ENCODE peak calls at places on chromosomes 11 and 22, in seven cellular contexts. One of them, this sample, is unnamed.

GRCh38 chr11:65041206-65042035 is at the start of gene SAC3D1:
- DNase-seq in prostate gland: no peak
- DNase-seq in suprapubic skin: no peak
- DNase-seq in HCT116: peak; percentile 19
- DNase-seq in Panc1: no peak
- DNase-seq in stomach: peak; percentile 67
- DNase-seq in K562: peak; percentile 71
- DNase-seq in this sample: no peak

GRCh38 chr11:91979775-91980174 is 244.8 kb upstream of the FAT3 start:
- DNase-seq in prostate gland: no peak
- DNase-seq in suprapubic skin: no peak
- DNase-seq in HCT116: no peak
- DNase-seq in Panc1: no peak
- DNase-seq in stomach: no peak
- DNase-seq in K562: no peak
- DNase-seq in this sample: no peak

GRCh38 chr11:61065955-61066638 is 36.2 kb upstream of the CD5 start:
- DNase-seq in prostate gland: no peak
- DNase-seq in suprapubic skin: no peak
- DNase-seq in HCT116: no peak
- DNase-seq in Panc1: no peak
- DNase-seq in stomach: no peak
- DNase-seq in K562: no peak
- DNase-seq in this sample: no peak

GRCh38 chr11:32829680-32830412 is at the start of gene PRRG4:
- DNase-seq in prostate gland: peak; percentile 74
- DNase-seq in suprapubic skin: peak; percentile 68
- DNase-seq in HCT116: no peak
- DNase-seq in Panc1: no peak
- DNase-seq in stomach: peak; percentile 85
- DNase-seq in K562: no peak
- DNase-seq in this sample: peak; percentile 71

GRCh38 chr22:19620742-19621371 is 93.4 kb upstream of the SEPTIN5 start:
- DNase-seq in prostate gland: no peak
- DNase-seq in suprapubic skin: no peak
- DNase-seq in HCT116: no peak
- DNase-seq in Panc1: no peak
- DNase-seq in stomach: no peak
- DNase-seq in K562: no peak
- DNase-seq in this sample: no peak

GRCh38 chr11:86938900-86939880 is 16.0 kb downstream of the FZD4 start:
- DNase-seq in prostate gland: peak; percentile 32
- DNase-seq in suprapubic skin: no peak
- DNase-seq in HCT116: peak; percentile 37
- DNase-seq in Panc1: peak; percentile 57
- DNase-seq in stomach: no peak
- DNase-seq in K562: peak; percentile 81
- DNase-seq in this sample: no peak

GRCh38 chr11:13692172-13692571 is 23.7 kb downstream of the FAR1 start:
- DNase-seq in prostate gland: no peak
- DNase-seq in suprapubic skin: no peak
- DNase-seq in HCT116: no peak
- DNase-seq in Panc1: no peak
- DNase-seq in stomach: no peak
- DNase-seq in K562: no peak
- DNase-seq in this sample: no peak

GRCh38 chr22:42173183-42173926 is 42.7 kb upstream of the CYP2D6 start:
- DNase-seq in prostate gland: no peak
- DNase-seq in suprapubic skin: no peak
- DNase-seq in HCT116: no peak
- DNase-seq in Panc1: no peak
- DNase-seq in stomach: no peak
- DNase-seq in K562: no peak
- DNase-seq in this sample: no peak

GRCh38 chr11:128779036-128779435 is 85.2 kb downstream of the FLI1 start:
- DNase-seq in prostate gland: no peak
- DNase-seq in suprapubic skin: no peak
- DNase-seq in HCT116: no peak
- DNase-seq in Panc1: no peak
- DNase-seq in stomach: no peak
- DNase-seq in K562: no peak
- DNase-seq in this sample: no peak

GRCh38 chr11:70067591-70068341 is 10.4 kb upstream of the ANO1 start:
- DNase-seq in prostate gland: peak; percentile 42
- DNase-seq in suprapubic skin: no peak
- DNase-seq in HCT116: peak; percentile 48
- DNase-seq in Panc1: no peak
- DNase-seq in stomach: no peak
- DNase-seq in K562: no peak
- DNase-seq in this sample: no peak

GRCh38 chr11:69808708-69809107 is 10.5 kb downstream of the FGF3 start:
- DNase-seq in prostate gland: no peak
- DNase-seq in suprapubic skin: no peak
- DNase-seq in HCT116: no peak
- DNase-seq in Panc1: no peak
- DNase-seq in stomach: no peak
- DNase-seq in K562: no peak
- DNase-seq in this sample: no peak

GRCh38 chr11:60970369-60970774 is 1.1 kb upstream of the CD6 start:
- DNase-seq in prostate gland: no peak
- DNase-seq in suprapubic skin: peak; percentile 65
- DNase-seq in HCT116: peak; percentile 16
- DNase-seq in Panc1: peak; percentile 25
- DNase-seq in stomach: peak; percentile 79
- DNase-seq in K562: peak; percentile 64
- DNase-seq in this sample: no peak

GRCh38 chr11:111633756-111634362 is 31.6 kb downstream of the SIK2 start:
- DNase-seq in prostate gland: no peak
- DNase-seq in suprapubic skin: no peak
- DNase-seq in HCT116: no peak
- DNase-seq in Panc1: no peak
- DNase-seq in stomach: no peak
- DNase-seq in K562: no peak
- DNase-seq in this sample: no peak

GRCh38 chr11:114255289-114255688 is 40.9 kb upstream of the NNMT start:
- DNase-seq in prostate gland: no peak
- DNase-seq in suprapubic skin: no peak
- DNase-seq in HCT116: no peak
- DNase-seq in Panc1: no peak
- DNase-seq in stomach: no peak
- DNase-seq in K562: no peak
- DNase-seq in this sample: no peak

GRCh38 chr11:114254571-114255146 is 41.5 kb upstream of the NNMT start:
- DNase-seq in prostate gland: no peak
- DNase-seq in suprapubic skin: no peak
- DNase-seq in HCT116: no peak
- DNase-seq in Panc1: no peak
- DNase-seq in stomach: no peak
- DNase-seq in K562: no peak
- DNase-seq in this sample: no peak

GRCh38 chr11:114257621-114258558 is 38.3 kb upstream of the NNMT start:
- DNase-seq in prostate gland: peak; percentile 70
- DNase-seq in suprapubic skin: peak; percentile 85
- DNase-seq in HCT116: no peak
- DNase-seq in Panc1: no peak
- DNase-seq in stomach: no peak
- DNase-seq in K562: no peak
- DNase-seq in this sample: peak; percentile 76

GRCh38 chr11:114256898-114257286 is 39.3 kb upstream of the NNMT start:
- DNase-seq in prostate gland: no peak
- DNase-seq in suprapubic skin: no peak
- DNase-seq in HCT116: no peak
- DNase-seq in Panc1: no peak
- DNase-seq in stomach: no peak
- DNase-seq in K562: no peak
- DNase-seq in this sample: no peak

GRCh38 chr11:114256176-114256897 is 39.9 kb upstream of the NNMT start:
- DNase-seq in prostate gland: no peak
- DNase-seq in suprapubic skin: no peak
- DNase-seq in HCT116: no peak
- DNase-seq in Panc1: no peak
- DNase-seq in stomach: no peak
- DNase-seq in K562: no peak
- DNase-seq in this sample: no peak
- H3K27ac ChIP-seq in prostate gland: peak overlapping the region; percentile 81
- H3K27ac ChIP-seq in suprapubic skin: peak overlapping the region; percentile 15
- H3K27ac ChIP-seq in HCT116: no peak overlapping the region
- H3K27ac ChIP-seq in Panc1: no peak overlapping the region
- H3K27ac ChIP-seq in stomach: no peak overlapping the region
- H3K27ac ChIP-seq in K562: no peak overlapping the region
- H3K27ac ChIP-seq in this sample: peak overlapping the region; percentile 79

GRCh38 chr11:116543099-116543498 is 229.7 kb downstream of the BUD13 start:
- DNase-seq in prostate gland: no peak
- DNase-seq in suprapubic skin: no peak
- DNase-seq in HCT116: no peak
- DNase-seq in Panc1: no peak
- DNase-seq in stomach: no peak
- DNase-seq in K562: no peak
- DNase-seq in this sample: no peak
- TF ChIP-seq CTCF in prostate gland: no peak
- TF ChIP-seq CTCF in suprapubic skin: no peak
- TF ChIP-seq CTCF in HCT116: no peak
- TF ChIP-seq CTCF in Panc1: no peak
- TF ChIP-seq CTCF in stomach: no peak
- TF ChIP-seq CTCF in K562: no peak
- TF ChIP-seq CTCF in this sample: no peak

GRCh38 chr22:28077166-28077565 is 158.1 kb upstream of the PITPNB start:
- DNase-seq in prostate gland: no peak
- DNase-seq in suprapubic skin: no peak
- DNase-seq in HCT116: no peak
- DNase-seq in Panc1: no peak
- DNase-seq in stomach: no peak
- DNase-seq in K562: no peak
- DNase-seq in this sample: no peak

GRCh38 chr22:28074526-28074925 is 155.5 kb upstream of the PITPNB start:
- DNase-seq in prostate gland: no peak
- DNase-seq in suprapubic skin: no peak
- DNase-seq in HCT116: no peak
- DNase-seq in Panc1: no peak
- DNase-seq in stomach: no peak
- DNase-seq in K562: no peak
- DNase-seq in this sample: no peak

GRCh38 chr22:28072066-28072465 is 153.0 kb upstream of the PITPNB start:
- DNase-seq in prostate gland: no peak
- DNase-seq in suprapubic skin: no peak
- DNase-seq in HCT116: no peak
- DNase-seq in Panc1: no peak
- DNase-seq in stomach: no peak
- DNase-seq in K562: no peak
- DNase-seq in this sample: no peak

DNA sequence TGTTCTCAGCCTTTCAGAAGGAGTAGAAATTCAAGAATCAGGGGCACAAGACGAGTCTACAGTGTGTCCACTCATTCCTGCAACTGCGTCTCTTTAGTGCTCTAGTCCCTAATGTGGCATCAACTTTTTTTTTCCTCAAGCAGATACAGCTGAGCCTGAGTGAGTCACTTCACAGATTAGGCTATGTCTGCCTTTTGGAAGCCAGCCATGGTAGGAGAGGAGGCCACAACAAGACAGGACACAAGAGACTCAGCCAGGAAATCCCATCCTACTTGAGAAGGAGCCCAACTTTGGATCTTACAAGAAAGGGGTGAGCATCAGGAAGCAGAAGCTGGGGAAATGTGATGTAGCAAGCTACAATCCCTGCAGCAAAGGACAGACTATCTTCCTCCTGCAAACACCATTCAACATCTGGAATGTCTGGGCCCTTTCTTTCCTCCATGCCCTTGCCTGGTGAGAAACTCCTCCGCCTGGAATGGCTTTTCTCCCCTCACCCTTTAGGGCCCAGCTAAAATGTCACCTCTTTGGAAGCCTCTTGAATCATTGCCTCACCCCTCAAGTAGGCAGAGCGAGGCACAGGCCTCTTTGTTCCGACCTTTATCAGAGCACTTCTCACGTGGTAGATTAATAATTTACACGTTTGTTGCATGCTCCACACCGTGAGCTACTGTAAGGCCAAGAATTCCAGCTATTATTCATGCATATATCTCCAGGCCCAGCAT is 156.4 kb upstream of the PITPNB start:
- DNase-seq in prostate gland: no peak
- DNase-seq in suprapubic skin: no peak
- DNase-seq in HCT116: no peak
- DNase-seq in Panc1: no peak
- DNase-seq in stomach: peak; percentile 62
- DNase-seq in K562: peak; percentile 36
- DNase-seq in this sample: no peak
- TF ChIP-seq POLR2AphosphoS5 in prostate gland: no peak
- TF ChIP-seq POLR2AphosphoS5 in suprapubic skin: no peak
- TF ChIP-seq POLR2AphosphoS5 in HCT116: no peak
- TF ChIP-seq POLR2AphosphoS5 in Panc1: no peak
- TF ChIP-seq POLR2AphosphoS5 in stomach: no peak
- TF ChIP-seq POLR2AphosphoS5 in K562: no peak
- TF ChIP-seq POLR2AphosphoS5 in this sample: no peak

GRCh38 chr22:40026641-40027040 is 31.9 kb downstream of the FAM83F start:
- DNase-seq in prostate gland: no peak
- DNase-seq in suprapubic skin: no peak
- DNase-seq in HCT116: no peak
- DNase-seq in Panc1: no peak
- DNase-seq in stomach: no peak
- DNase-seq in K562: no peak
- DNase-seq in this sample: no peak

GRCh38 chr22:40025856-40026255 is 31.1 kb downstream of the FAM83F start:
- DNase-seq in prostate gland: no peak
- DNase-seq in suprapubic skin: no peak
- DNase-seq in HCT116: no peak
- DNase-seq in Panc1: no peak
- DNase-seq in stomach: no peak
- DNase-seq in K562: no peak
- DNase-seq in this sample: no peak

GRCh38 chr22:40028098-40028425 is 33.3 kb downstream of the FAM83F start:
- DNase-seq in prostate gland: no peak
- DNase-seq in suprapubic skin: no peak
- DNase-seq in HCT116: no peak
- DNase-seq in Panc1: no peak
- DNase-seq in stomach: no peak
- DNase-seq in K562: no peak
- DNase-seq in this sample: no peak

GRCh38 chr22:40029189-40029890 is 34.6 kb downstream of the FAM83F start:
- DNase-seq in prostate gland: no peak
- DNase-seq in suprapubic skin: no peak
- DNase-seq in HCT116: no peak
- DNase-seq in Panc1: no peak
- DNase-seq in stomach: no peak
- DNase-seq in K562: no peak
- DNase-seq in this sample: peak; percentile 14

GRCh38 chr22:40027191-40028097 is 32.7 kb downstream of the FAM83F start:
- DNase-seq in prostate gland: no peak
- DNase-seq in suprapubic skin: no peak
- DNase-seq in HCT116: no peak
- DNase-seq in Panc1: no peak
- DNase-seq in stomach: no peak
- DNase-seq in K562: no peak
- DNase-seq in this sample: no peak
- H3K27ac ChIP-seq in prostate gland: peak overlapping the region; percentile 76
- H3K27ac ChIP-seq in suprapubic skin: no peak overlapping the region
- H3K27ac ChIP-seq in HCT116: no peak overlapping the region
- H3K27ac ChIP-seq in Panc1: no peak overlapping the region
- H3K27ac ChIP-seq in stomach: no peak overlapping the region
- H3K27ac ChIP-seq in K562: no peak overlapping the region
- H3K27ac ChIP-seq in this sample: peak overlapping the region; percentile 81

This sample was measured in breast epithelium.